ENCODE peak calls at places on chromosome 20, in nine cellular contexts. X is heart right ventricle; E is cardiac muscle cell; D is CD8-positive, alpha-beta memory T cell; R is tibial artery; N is BE2C; C is OCI-LY7; W is body of pancreas; F is CD4-positive, CD25-positive, alpha-beta regulatory T cell. Z is an unnamed sample.

GRCh38 chr20:25083773-25084615 is 2.1 kb upstream of the VSX1 start:
- DNase-seq in X (no peak), E (no peak), D (no peak), R (peak; percentile 54), N (no peak), C (no peak), W (no peak), F (peak; percentile 19), Z (no peak)

GRCh38 chr20:13068336-13068735 is 59.6 kb downstream of the SPTLC3 start:
- DNase-seq in X (no peak), E (no peak), D (no peak), R (no peak), N (no peak), C (no peak), W (no peak), F (no peak), Z (no peak)

GRCh38 chr20:39829255-39829654 is 859.8 kb downstream of the MAFB start:
- DNase-seq in X (peak; percentile 18), E (peak; percentile 48), D (no peak), R (no peak), N (no peak), C (no peak), W (no peak), F (no peak), Z (no peak)

GRCh38 chr20:5448449-5449118 is 131.8 kb upstream of the PROKR2 start:
- DNase-seq in X (no peak), E (peak; percentile 61), D (peak; percentile 55), R (no peak), N (peak; percentile 53), C (peak; percentile 57), W (peak; percentile 58), F (peak; percentile 11), Z (no peak)

GRCh38 chr20:43755851-43756250 is 29.0 kb upstream of the GTSF1L start:
- DNase-seq in X (no peak), E (peak; percentile 64), D (no peak), R (no peak), N (no peak), C (no peak), W (no peak), F (no peak), Z (no peak)

GRCh38 chr20:34512955-34513419 is 3.2 kb upstream of the DYNLRB1 start:
- DNase-seq in X (no peak), E (no peak), D (no peak), R (no peak), N (no peak), C (no peak), W (no peak), F (no peak), Z (no peak)

GRCh38 chr20:34129518-34130162 is 17.6 kb upstream of the EIF2S2 start:
- DNase-seq in X (peak; percentile 37), E (peak; percentile 83), D (peak; percentile 66), R (no peak), N (peak; percentile 75), C (peak; percentile 84), W (peak; percentile 80), F (peak; percentile 50), Z (peak; percentile 43)

GRCh38 chr20:40663991-40664880 is 24.8 kb downstream of the MAFB start:
- DNase-seq in X (no peak), E (no peak), D (no peak), R (no peak), N (no peak), C (no peak), W (no peak), F (no peak), Z (no peak)

GRCh38 chr20:31390490-31390889 is at the start of gene DEFB119:
- DNase-seq in X (no peak), E (no peak), D (no peak), R (no peak), N (no peak), C (no peak), W (no peak), F (no peak), Z (no peak)

GRCh38 chr20:31394900-31395299 is 4.5 kb upstream of the DEFB119 start:
- DNase-seq in X (no peak), E (no peak), D (no peak), R (no peak), N (no peak), C (no peak), W (no peak), F (no peak), Z (no peak)

GRCh38 chr20:31392836-31393235 is 2.4 kb upstream of the DEFB119 start:
- DNase-seq in X (no peak), E (no peak), D (no peak), R (no peak), N (no peak), C (no peak), W (no peak), F (no peak), Z (no peak)
- H3K9me3 ChIP-seq in X (no peaks in the 10 kb centered on the region), E (no peaks in the 10 kb centered on the region), D (no peaks in the 10 kb centered on the region), R (no peaks in the 10 kb centered on the region), N (no peaks in the 10 kb centered on the region), C (no peaks in the 10 kb centered on the region), W (no peaks in the 10 kb centered on the region), F (no peaks in the 10 kb centered on the region), Z (no peaks in the 10 kb centered on the region)

GRCh38 chr20:31308535-31309162 is at the start of gene DEFB116:
- DNase-seq in X (no peak), E (no peak), D (no peak), R (no peak), N (no peak), C (no peak), W (no peak), F (no peak), Z (no peak)
- H3K9me3 ChIP-seq in X (no peaks in the 10 kb centered on the region), E (no peaks in the 10 kb centered on the region), D (no peaks in the 10 kb centered on the region), R (no peaks in the 10 kb centered on the region), N (no peaks in the 10 kb centered on the region), C (no peaks in the 10 kb centered on the region), W (no peaks in the 10 kb centered on the region), F (no peaks in the 10 kb centered on the region), Z (no peaks in the 10 kb centered on the region)

DNA sequence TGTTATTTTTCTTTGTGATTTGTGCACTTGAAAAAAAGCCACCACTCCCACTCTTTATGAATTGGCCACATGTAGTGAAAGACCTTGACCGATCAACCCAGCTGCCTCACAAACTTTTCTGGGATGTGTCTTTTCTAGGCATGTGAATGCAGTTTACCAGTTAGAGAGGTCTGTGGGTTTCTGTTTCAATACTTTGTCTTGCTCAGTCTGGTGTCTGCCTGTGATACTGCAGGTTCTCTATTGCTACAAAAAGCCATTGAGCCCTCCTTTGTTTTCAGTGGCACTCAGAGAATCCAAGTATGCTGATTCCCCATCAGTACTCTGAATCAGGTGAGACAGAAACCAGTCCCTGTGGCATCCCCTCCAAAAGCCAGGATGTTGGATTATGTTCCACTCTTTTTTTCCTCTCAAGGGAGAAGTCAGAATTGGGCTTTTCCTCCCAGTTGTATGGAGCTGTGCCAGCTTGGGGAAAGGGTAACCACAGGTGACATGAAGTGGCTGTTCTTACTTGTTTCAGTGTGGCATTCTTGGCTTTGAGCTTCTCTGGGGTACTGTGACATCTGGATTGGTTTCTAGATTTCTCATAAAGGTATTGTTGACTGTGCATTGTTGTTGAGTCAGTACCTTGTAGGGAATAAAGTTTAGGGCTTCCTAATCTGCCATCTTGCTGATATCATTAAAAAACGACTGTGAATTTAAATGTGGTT is 26.3 kb upstream of the ZFP64 start:
- DNase-seq in X (no peak), E (no peak), D (no peak), R (no peak), N (no peak), C (no peak), W (no peak), F (no peak), Z (no peak)
- H3K9me3 ChIP-seq in X (no peaks in the 10 kb centered on the region), E (no peaks in the 10 kb centered on the region), D (peaks cover 4% of the 10 kb centered on the region), R (no peaks in the 10 kb centered on the region), N (peaks cover 3% of the 10 kb centered on the region), C (no peaks in the 10 kb centered on the region), W (no peaks in the 10 kb centered on the region), F (peaks cover 19% of the 10 kb centered on the region), Z (peaks cover 3% of the 10 kb centered on the region)

DNA sequence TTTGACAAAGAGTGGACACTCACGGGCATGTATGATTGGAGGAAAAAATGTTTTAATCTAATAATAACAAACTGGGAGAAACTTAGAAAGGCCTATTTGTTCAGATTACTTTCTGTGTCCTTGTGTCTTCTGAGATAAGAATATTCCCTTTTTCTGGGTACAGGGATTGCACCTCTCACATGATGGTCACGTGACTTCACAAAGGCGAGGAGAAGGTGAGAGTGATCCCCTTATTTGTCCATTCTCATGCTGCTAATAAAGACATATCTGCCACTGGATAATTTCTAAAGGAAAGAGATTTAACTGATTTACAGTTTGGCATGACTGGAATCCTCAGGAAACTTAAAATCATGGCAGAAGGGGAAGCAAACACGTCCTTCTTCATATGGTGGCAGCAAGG is 989.7 kb upstream of the FLRT3 start:
- DNase-seq in X (no peak), E (no peak), D (no peak), R (no peak), N (no peak), C (no peak), W (no peak), F (no peak), Z (no peak)
- H3K9me3 ChIP-seq in X (no peaks in the 10 kb centered on the region), E (no peaks in the 10 kb centered on the region), D (no peaks in the 10 kb centered on the region), R (no peaks in the 10 kb centered on the region), N (no peaks in the 10 kb centered on the region), C (no peaks in the 10 kb centered on the region), W (no peaks in the 10 kb centered on the region), F (no peaks in the 10 kb centered on the region), Z (no peaks in the 10 kb centered on the region)

GRCh38 chr20:59663513-59663890 is 59.2 kb downstream of the PHACTR3 start:
- DNase-seq in X (no peak), E (no peak), D (no peak), R (no peak), N (no peak), C (no peak), W (no peak), F (no peak), Z (no peak)

GRCh38 chr20:59665656-59666555 is 61.6 kb downstream of the PHACTR3 start:
- DNase-seq in X (no peak), E (no peak), D (no peak), R (no peak), N (no peak), C (no peak), W (no peak), F (no peak), Z (no peak)

GRCh38 chr20:59666586-59666985 is 62.2 kb downstream of the PHACTR3 start:
- DNase-seq in X (no peak), E (no peak), D (no peak), R (no peak), N (no peak), C (no peak), W (no peak), F (no peak), Z (no peak)

GRCh38 chr20:59662856-59663512 is 58.6 kb downstream of the PHACTR3 start:
- DNase-seq in X (no peak), E (no peak), D (no peak), R (no peak), N (no peak), C (no peak), W (no peak), F (no peak), Z (no peak)

GRCh38 chr20:59664389-59665055 is 60.2 kb downstream of the PHACTR3 start:
- DNase-seq in X (no peak), E (no peak), D (no peak), R (no peak), N (no peak), C (no peak), W (no peak), F (no peak), Z (no peak)
- H3K9me3 ChIP-seq in X (no peaks in the 10 kb centered on the region), E (no peaks in the 10 kb centered on the region), D (no peaks in the 10 kb centered on the region), R (no peaks in the 10 kb centered on the region), N (no peaks in the 10 kb centered on the region), C (no peaks in the 10 kb centered on the region), W (no peaks in the 10 kb centered on the region), F (peaks cover 3% of the 10 kb centered on the region), Z (no peaks in the 10 kb centered on the region)

DNA sequence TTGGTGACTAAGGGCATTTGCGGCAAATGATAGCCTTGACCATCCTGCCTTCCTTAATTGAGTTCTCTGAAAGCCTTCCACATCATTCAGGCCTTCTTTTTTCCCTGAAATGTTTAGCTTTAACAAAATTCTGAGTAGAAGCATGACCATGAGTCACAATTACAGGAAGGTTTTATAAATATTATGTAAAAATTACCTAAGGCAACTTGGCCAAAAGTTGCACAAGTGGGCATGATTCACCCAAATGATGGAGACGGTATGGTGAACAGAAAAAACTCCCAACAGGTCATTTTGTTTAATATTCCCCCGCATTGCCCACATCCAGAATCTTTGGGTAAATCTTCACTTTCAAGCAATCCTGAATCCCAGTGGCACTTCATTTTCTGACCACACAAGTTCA is 37.0 kb downstream of the MC3R start:
- DNase-seq in X (no peak), E (no peak), D (no peak), R (no peak), N (no peak), C (no peak), W (no peak), F (no peak), Z (no peak)
- H3K9me3 ChIP-seq in X (no peaks in the 10 kb centered on the region), E (peaks cover 2% of the 10 kb centered on the region), D (no peaks in the 10 kb centered on the region), R (no peaks in the 10 kb centered on the region), N (no peaks in the 10 kb centered on the region), C (no peaks in the 10 kb centered on the region), W (no peaks in the 10 kb centered on the region), F (no peaks in the 10 kb centered on the region), Z (no peaks in the 10 kb centered on the region)